ENCODE peak calls at places on chromosomes 12 and 14, in nine cellular contexts. X, H, F, G, M, S, N, E and K are unnamed samples.

GRCh38 chr12:105855691-105856405 is 282.9 kb downstream of the NUAK1 start:
- DNase-seq in X (no peak), N (no peak), M (no peak), F (no peak), S (no peak), E (no peak), G (no peak), H (no peak), K (no peak)

GRCh38 chr14:81459421-81459820 is 59.3 kb upstream of the STON2 start:
- DNase-seq in H (no peak), E (no peak), N (no peak), M (no peak), S (no peak), F (no peak), G (no peak), X (no peak), K (no peak)

GRCh38 chr14:77203611-77204456 is 22.2 kb downstream of the TMEM63C start:
- DNase-seq in N (no peak), F (no peak), M (no peak), X (no peak), E (peak), H (no peak), S (no peak), G (no peak), K (peak)

GRCh38 chr12:11059041-11059440 is 3.1 kb downstream of the TAS2R46 start:
- DNase-seq in S (no peak), G (no peak), X (no peak), F (peak), M (no peak), E (no peak), N (no peak), H (no peak), K (no peak)

GRCh38 chr14:89578048-89578619 is 161.1 kb upstream of the FOXN3 start:
- DNase-seq in H (no peak), M (peak), G (no peak), F (no peak), S (no peak), E (no peak), X (no peak), N (no peak), K (no peak)

GRCh38 chr12:96053476-96054261 is 18.3 kb upstream of the LTA4H start:
- DNase-seq in F (no peak), X (no peak), E (no peak), N (no peak), S (no peak), H (no peak), G (no peak), M (no peak), K (no peak)

GRCh38 chr12:116397148-116397547 is 119.7 kb upstream of the MED13L start:
- DNase-seq in G (no peak), M (peak), H (no peak), X (no peak), N (no peak), F (no peak), E (no peak), S (no peak), K (no peak)

GRCh38 chr14:62420853-62421252 is 624.4 kb downstream of the KCNH5 start:
- DNase-seq in F (no peak), X (no peak), M (no peak), S (no peak), H (no peak), G (no peak), E (no peak), N (no peak), K (no peak)

GRCh38 chr14:57933363-57933762 is 67.5 kb upstream of the SLC35F4 start:
- DNase-seq in F (no peak), N (no peak), X (no peak), G (no peak), S (no peak), M (no peak), H (no peak), E (no peak), K (no peak)

GRCh38 chr12:3602488-3602887 is 111.5 kb downstream of the PRMT8 start:
- DNase-seq in N (no peak), M (no peak), S (no peak), G (no peak), E (no peak), F (no peak), H (no peak), X (no peak), K (peak)

GRCh38 chr12:96225994-96226399 is 31.8 kb downstream of the ELK3 start:
- DNase-seq in E (no peak), G (no peak), F (no peak), S (no peak), X (no peak), H (no peak), M (no peak), N (no peak), K (no peak)

GRCh38 chr14:34711169-34711568 is 3.2 kb downstream of the CFL2 start:
- DNase-seq in N (no peak), E (peak), F (peak), M (no peak), S (no peak), H (no peak), X (no peak), G (no peak), K (peak)

GRCh38 chr12:95838125-95838524 is 20.6 kb upstream of the SNRPF start:
- DNase-seq in N (no peak), X (no peak), M (no peak), E (no peak), S (no peak), F (no peak), G (no peak), H (no peak), K (peak)

GRCh38 chr12:122979001-122979907 is 1.2 kb upstream of the ARL6IP4 start:
- DNase-seq in M (peak), S (no peak), G (no peak), H (no peak), F (no peak), X (no peak), E (no peak), N (no peak), K (no peak)

GRCh38 chr12:66002812-66003211 is 127.7 kb downstream of the LLPH start:
- DNase-seq in M (no peak), E (no peak), S (no peak), N (no peak), G (no peak), H (no peak), F (no peak), X (no peak), K (no peak)

GRCh38 chr14:105844047-105844630 is 317.8 kb downstream of the TMEM121 start:
- DNase-seq in S (peak), N (no peak), G (no peak), F (no peak), X (no peak), E (peak), H (no peak), M (peak), K (no peak)

GRCh38 chr14:64416348-64416932 is 28.3 kb downstream of the MTHFD1 start:
- DNase-seq in F (no peak), E (no peak), S (no peak), H (no peak), M (no peak), G (no peak), N (no peak), X (no peak), K (no peak)

GRCh38 chr12:59173696-59174095 is 253.4 kb upstream of the LRIG3 start:
- DNase-seq in M (no peak), S (no peak), E (no peak), H (no peak), X (no peak), G (no peak), F (no peak), N (no peak), K (no peak)

GRCh38 chr14:90375934-90376333 is 20.9 kb upstream of the CALM1 start:
- DNase-seq in S (no peak), H (no peak), X (no peak), F (no peak), N (no peak), G (no peak), M (no peak), E (no peak), K (no peak)

GRCh38 chr12:6235499-6235898 is 35.3 kb downstream of the CD9 start:
- DNase-seq in H (no peak), X (no peak), S (no peak), N (no peak), F (no peak), E (no peak), G (no peak), M (peak), K (no peak)